ENCODE peak calls at places on chromosomes 13 and 19, in six cellular contexts. K is fibroblast of lung; Y is prostate gland; Q is naive thymus-derived CD4-positive, alpha-beta T cell; N is PC-3; H is adrenal gland. O is an unnamed sample. For H3K4me1, the result is how much of the 10 kb centered on the place peaks cover.

GRCh38 chr19:2059422-2060201 is 8.6 kb upstream of the MKNK2 start:
- DNase-seq in H (peak), Q (no peak), N (peak), K (peak), Y (peak), O (no peak)

GRCh38 chr13:22447132-22447886 is 733.5 kb upstream of the SGCG start:
- DNase-seq in K (no peak), N (no peak), Y (no peak), Q (no peak), H (no peak), O (no peak)

GRCh38 chr19:2524840-2525723 is 49.2 kb downstream of the GADD45B start:
- DNase-seq in N (peak), K (peak), Q (no peak), H (peak), Y (no peak), O (no peak)

GRCh38 chr13:93450226-93450625 is 223.6 kb downstream of the GPC6 start:
- DNase-seq in Y (no peak), N (no peak), K (peak), H (no peak), Q (no peak), O (no peak)

GRCh38 chr13:106986033-106986484 is 418.1 kb upstream of the ARGLU1 start:
- DNase-seq in Q (no peak), N (no peak), K (peak), H (no peak), Y (no peak), O (no peak)

GRCh38 chr13:111262715-111263114 is 57.7 kb upstream of the TEX29 start:
- DNase-seq in K (no peak), H (peak), Q (no peak), N (no peak), Y (no peak), O (no peak)

GRCh38 chr13:100382787-100383186 is 205.8 kb downstream of the GGACT start:
- DNase-seq in K (peak), H (no peak), Y (no peak), N (no peak), Q (no peak), O (no peak)

GRCh38 chr19:42252365-42253244 is 2.3 kb downstream of the ERF start:
- DNase-seq in Y (no peak), H (peak), Q (peak), K (peak), N (no peak), O (no peak)

GRCh38 chr13:79128158-79128557 is 277.9 kb downstream of the RBM26 start:
- DNase-seq in Q (no peak), Y (no peak), H (no peak), K (peak), N (peak), O (no peak)

GRCh38 chr13:21234537-21234936 is 58.1 kb downstream of the MRPL57 start:
- DNase-seq in Q (no peak), K (no peak), Y (no peak), H (peak), N (peak), O (no peak)

GRCh38 chr19:5905072-5905778 is 553 bp downstream of the VMAC start:
- DNase-seq in Y (no peak), Q (peak), N (no peak), H (no peak), K (no peak), O (no peak)

GRCh38 chr13:62302341-62302740 is 886.7 kb upstream of the PCDH20 start:
- DNase-seq in N (peak), Q (no peak), Y (no peak), H (no peak), K (peak), O (no peak)
- H3K4me1 ChIP-seq in N (under half), Q (under half), Y (under half), H (under half), K (under half), O (under half)

GRCh38 chr19:39833464-39834286 is at the start of gene DYRK1B:
- DNase-seq in K (peak), Q (peak), N (peak), Y (peak), H (peak), O (peak)
- H3K27ac ChIP-seq in K (peak), Q (peak), N (peak), Y (peak), H (peak), O (peak)

GRCh38 chr19:18137242-18137641 is 15.7 kb upstream of the PIK3R2 start:
- DNase-seq in Q (no peak), H (no peak), K (no peak), Y (no peak), N (no peak), O (no peak)
- H3K4me3 ChIP-seq in Q (no peak), H (no peak), K (no peak), Y (no peak), N (no peak), O (no peak)

DNA sequence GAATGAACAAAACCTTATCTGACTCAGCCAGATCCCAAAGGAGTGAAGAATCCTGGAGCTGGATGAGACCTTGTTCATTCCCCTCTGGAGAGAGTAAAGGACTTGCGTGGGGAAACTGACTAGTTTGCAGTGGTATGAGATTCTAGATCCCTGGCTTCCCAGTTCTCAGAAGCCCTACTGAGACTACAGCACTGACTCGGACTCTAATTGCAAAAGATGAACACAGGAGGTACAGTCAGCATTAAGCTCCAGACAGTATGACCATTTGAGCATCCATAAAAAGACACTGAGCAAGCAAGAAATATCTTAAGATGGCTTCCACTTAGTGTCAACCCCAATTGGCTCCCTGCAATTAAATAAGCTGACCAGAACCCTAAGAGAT is 6.8 kb downstream of the ZC3H4 start:
- DNase-seq in H (no peak), Q (no peak), K (no peak), N (no peak), Y (no peak), O (no peak)
- H3K4me1 ChIP-seq in H (under half), Q (under half), K (under half), N (under half), Y (under half), O (half or more)

GRCh38 chr19:49872245-49873148 is 4.7 kb downstream of the AKT1S1 start:
- DNase-seq in K (no peak), Q (no peak), N (no peak), H (no peak), Y (no peak), O (no peak)

GRCh38 chr19:49875177-49875576 is 2.0 kb downstream of the AKT1S1 start:
- DNase-seq in H (no peak), N (no peak), Q (no peak), K (no peak), Y (no peak), O (no peak)

GRCh38 chr19:49873149-49873521 is 4.0 kb downstream of the AKT1S1 start:
- DNase-seq in K (no peak), H (no peak), Y (no peak), N (no peak), Q (no peak), O (no peak)

GRCh38 chr19:49874503-49875157 is 2.5 kb downstream of the AKT1S1 start:
- DNase-seq in K (no peak), Q (no peak), N (peak), Y (no peak), H (no peak), O (no peak)

DNA sequence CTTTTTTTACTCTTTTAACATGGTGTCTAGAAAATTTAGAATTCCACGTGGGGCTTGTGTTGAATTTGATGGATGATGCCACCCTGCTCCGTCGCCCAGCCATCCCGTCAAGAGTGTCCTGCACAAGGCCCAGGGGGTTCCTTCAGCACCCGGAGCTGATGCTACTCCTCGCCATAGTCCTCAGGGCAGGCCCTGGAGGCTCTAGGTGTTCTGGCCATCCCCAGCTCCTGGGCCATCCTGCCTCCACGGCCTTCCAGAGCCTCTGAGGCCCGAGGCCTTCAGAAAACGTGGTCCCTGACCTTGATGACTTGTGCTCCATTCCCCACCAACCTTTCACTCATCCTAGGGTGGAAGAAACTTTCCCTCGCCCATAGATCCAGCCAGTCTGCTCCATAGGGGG is 3.3 kb downstream of the AKT1S1 start:
- DNase-seq in Q (no peak), H (no peak), K (no peak), Y (no peak), N (no peak), O (no peak)
- H3K27ac ChIP-seq in Q (no peak), H (peak), K (no peak), Y (no peak), N (no peak), O (no peak)

O was measured in CD8-positive, alpha-beta memory T cell.